ENCODE peak calls at places on chromosomes 7 and 10, in eight cellular contexts. One of them, this sample, is unnamed.

GRCh38 chr10:114874827-114875541 is 53.4 kb downstream of the FHIP2A start:
- DNase-seq in amniotic epithelial cell: peak; percentile 77
- DNase-seq in D721Med: no peak
- DNase-seq in stimulated activated CD8-positive, alpha-beta memory T cell treated with anti-CD3 and anti-CD28 coated beads, Interleukin-7, amount 100 ng/mL, for 24 hours: no peak
- DNase-seq in NCI-H345: no peak
- DNase-seq in fibroblast of the conjunctiva: peak; percentile 49
- DNase-seq in SJSA1: no peak
- DNase-seq in OCI-M1: peak; percentile 32
- DNase-seq in this sample: no peak

GRCh38 chr7:151456782-151457181 is 16.8 kb upstream of the CRYGN start:
- DNase-seq in amniotic epithelial cell: no peak
- DNase-seq in D721Med: no peak
- DNase-seq in stimulated activated CD8-positive, alpha-beta memory T cell treated with anti-CD3 and anti-CD28 coated beads, Interleukin-7, amount 100 ng/mL, for 24 hours: no peak
- DNase-seq in NCI-H345: no peak
- DNase-seq in fibroblast of the conjunctiva: no peak
- DNase-seq in SJSA1: no peak
- DNase-seq in OCI-M1: no peak
- DNase-seq in this sample: no peak

GRCh38 chr10:124688889-124689670 is 55.1 kb downstream of the FAM53B start:
- DNase-seq in amniotic epithelial cell: peak; percentile 83
- DNase-seq in D721Med: no peak
- DNase-seq in stimulated activated CD8-positive, alpha-beta memory T cell treated with anti-CD3 and anti-CD28 coated beads, Interleukin-7, amount 100 ng/mL, for 24 hours: peak; percentile 31
- DNase-seq in NCI-H345: no peak
- DNase-seq in fibroblast of the conjunctiva: no peak
- DNase-seq in SJSA1: no peak
- DNase-seq in OCI-M1: peak; percentile 66
- DNase-seq in this sample: no peak

GRCh38 chr7:421056-421991 is 98.3 kb downstream of the PDGFA start:
- DNase-seq in amniotic epithelial cell: no peak
- DNase-seq in D721Med: no peak
- DNase-seq in stimulated activated CD8-positive, alpha-beta memory T cell treated with anti-CD3 and anti-CD28 coated beads, Interleukin-7, amount 100 ng/mL, for 24 hours: no peak
- DNase-seq in NCI-H345: peak; percentile 43
- DNase-seq in fibroblast of the conjunctiva: no peak
- DNase-seq in SJSA1: no peak
- DNase-seq in OCI-M1: no peak
- DNase-seq in this sample: no peak

GRCh38 chr7:90309872-90310271 is 11.2 kb downstream of the FAM237B start:
- DNase-seq in amniotic epithelial cell: no peak
- DNase-seq in D721Med: no peak
- DNase-seq in stimulated activated CD8-positive, alpha-beta memory T cell treated with anti-CD3 and anti-CD28 coated beads, Interleukin-7, amount 100 ng/mL, for 24 hours: no peak
- DNase-seq in NCI-H345: no peak
- DNase-seq in fibroblast of the conjunctiva: no peak
- DNase-seq in SJSA1: no peak
- DNase-seq in OCI-M1: no peak
- DNase-seq in this sample: no peak

GRCh38 chr7:146956323-146956722 is 839.7 kb downstream of the CNTNAP2 start:
- DNase-seq in amniotic epithelial cell: no peak
- DNase-seq in D721Med: no peak
- DNase-seq in stimulated activated CD8-positive, alpha-beta memory T cell treated with anti-CD3 and anti-CD28 coated beads, Interleukin-7, amount 100 ng/mL, for 24 hours: no peak
- DNase-seq in NCI-H345: peak; percentile 59
- DNase-seq in fibroblast of the conjunctiva: no peak
- DNase-seq in SJSA1: no peak
- DNase-seq in OCI-M1: no peak
- DNase-seq in this sample: peak; percentile 95

GRCh38 chr7:43803865-43804264 is 45.4 kb downstream of the BLVRA start:
- DNase-seq in amniotic epithelial cell: no peak
- DNase-seq in D721Med: peak; percentile 51
- DNase-seq in stimulated activated CD8-positive, alpha-beta memory T cell treated with anti-CD3 and anti-CD28 coated beads, Interleukin-7, amount 100 ng/mL, for 24 hours: no peak
- DNase-seq in NCI-H345: no peak
- DNase-seq in fibroblast of the conjunctiva: no peak
- DNase-seq in SJSA1: no peak
- DNase-seq in OCI-M1: no peak
- DNase-seq in this sample: no peak

GRCh38 chr10:96512524-96512991 is 1.2 kb downstream of the TLL2 start:
- DNase-seq in amniotic epithelial cell: no peak
- DNase-seq in D721Med: no peak
- DNase-seq in stimulated activated CD8-positive, alpha-beta memory T cell treated with anti-CD3 and anti-CD28 coated beads, Interleukin-7, amount 100 ng/mL, for 24 hours: no peak
- DNase-seq in NCI-H345: no peak
- DNase-seq in fibroblast of the conjunctiva: no peak
- DNase-seq in SJSA1: no peak
- DNase-seq in OCI-M1: no peak
- DNase-seq in this sample: peak; percentile 29

GRCh38 chr10:131196176-131196885 is 115.2 kb downstream of the TCERG1L start:
- DNase-seq in amniotic epithelial cell: no peak
- DNase-seq in D721Med: no peak
- DNase-seq in stimulated activated CD8-positive, alpha-beta memory T cell treated with anti-CD3 and anti-CD28 coated beads, Interleukin-7, amount 100 ng/mL, for 24 hours: no peak
- DNase-seq in NCI-H345: no peak
- DNase-seq in fibroblast of the conjunctiva: no peak
- DNase-seq in SJSA1: no peak
- DNase-seq in OCI-M1: no peak
- DNase-seq in this sample: no peak